ENCODE peak calls at places on chromosomes 16 and 17, in ten cellular contexts. P is iPS-NIHi11; K is psoas muscle; D is pancreas; F is NCI-H1092 treated with DMSO at 0.1 percent for 48 hours; L is stimulated activated CD4-positive, alpha-beta T cell treated with anti-CD3 and anti-CD28 coated beads, Interleukin-2, amount 100 ng/mL, for 48 hours; O is GM13977; B is activated CD8-positive, alpha-beta memory T cell treated with anti-CD3 and anti-CD28 coated beads for 48 hours; I is OCI-M1; R is NCI-H774. A is an unnamed sample.

GRCh38 chr17:80751460-80752368 is 207.1 kb downstream of the RPTOR start:
- DNase-seq in P (no peak), K (peak), D (no peak), F (no peak), L (no peak), O (no peak), B (no peak), I (no peak), R (no peak), A (no peak)

GRCh38 chr16:3762080-3762750 is 44.9 kb upstream of the TRAP1 start:
- DNase-seq in P (no peak), K (no peak), D (no peak), F (no peak), L (no peak), O (no peak), B (no peak), I (no peak), R (no peak), A (no peak)

GRCh38 chr17:64134996-64135395 is 5.1 kb upstream of the ERN1 start:
- DNase-seq in P (no peak), K (no peak), D (no peak), F (no peak), L (no peak), O (no peak), B (no peak), I (no peak), R (no peak), A (no peak)

GRCh38 chr17:75430159-75430748 is 24.8 kb upstream of the GRB2 start:
- DNase-seq in P (peak), K (no peak), D (no peak), F (no peak), L (no peak), O (no peak), B (no peak), I (no peak), R (no peak), A (no peak)

GRCh38 chr16:58426095-58426494 is 33.8 kb downstream of the GINS3 start:
- DNase-seq in P (no peak), K (peak), D (no peak), F (no peak), L (no peak), O (no peak), B (peak), I (peak), R (no peak), A (no peak)

GRCh38 chr16:23537390-23537789 is 19.8 kb downstream of the EARS2 start:
- DNase-seq in P (no peak), K (no peak), D (no peak), F (no peak), L (no peak), O (no peak), B (no peak), I (no peak), R (no peak), A (no peak)

GRCh38 chr16:31477220-31478216 is 5.4 kb upstream of the SLC5A2 start:
- DNase-seq in P (peak), K (peak), D (peak), F (no peak), L (no peak), O (peak), B (no peak), I (peak), R (no peak), A (peak)

GRCh38 chr16:15643453-15644305 is 725 bp upstream of the MARF1 start:
- DNase-seq in P (peak), K (no peak), D (peak), F (peak), L (no peak), O (no peak), B (no peak), I (peak), R (peak), A (no peak)

GRCh38 chr16:76345093-76345735 is 68.0 kb downstream of the CNTNAP4 start:
- DNase-seq in P (no peak), K (peak), D (no peak), F (no peak), L (no peak), O (no peak), B (no peak), I (peak), R (no peak), A (peak)

GRCh38 chr17:36674278-36674650 is 72.9 kb downstream of the MRM1 start:
- DNase-seq in P (no peak), K (no peak), D (no peak), F (no peak), L (peak), O (no peak), B (no peak), I (no peak), R (no peak), A (no peak)

A was measured in lung.